ENCODE peak calls at places on chromosomes 2 and 18, in six cellular contexts. One of them, this sample, is unnamed.

GRCh38 chr2:158967731-158968395 is 577 bp upstream of the TANC1 start:
- DNase-seq in mesothelial cell of epicardium: peak
- DNase-seq in stimulated activated CD4-positive, alpha-beta T cell treated with anti-CD3 and anti-CD28 coated beads, Interleukin-1b, Interleukin-23, amount 100 ng/mL, for 24 hours: no peak
- DNase-seq in naive B cell: no peak
- DNase-seq in GM10248: no peak
- DNase-seq in GM06990: no peak
- DNase-seq in this sample: peak

GRCh38 chr2:105129722-105130232 is 91.9 kb downstream of the MRPS9 start:
- DNase-seq in GM06990: peak
- DNase-seq in naive B cell: peak
- DNase-seq in stimulated activated CD4-positive, alpha-beta T cell treated with anti-CD3 and anti-CD28 coated beads, Interleukin-1b, Interleukin-23, amount 100 ng/mL, for 24 hours: no peak
- DNase-seq in GM10248: peak
- DNase-seq in mesothelial cell of epicardium: no peak
- DNase-seq in this sample: no peak

GRCh38 chr2:236858661-236859060 is 227.0 kb upstream of the COPS8 start:
- DNase-seq in naive B cell: no peak
- DNase-seq in GM10248: no peak
- DNase-seq in GM06990: no peak
- DNase-seq in mesothelial cell of epicardium: no peak
- DNase-seq in stimulated activated CD4-positive, alpha-beta T cell treated with anti-CD3 and anti-CD28 coated beads, Interleukin-1b, Interleukin-23, amount 100 ng/mL, for 24 hours: no peak
- DNase-seq in this sample: no peak

GRCh38 chr2:232386490-232386739 is 7.9 kb downstream of the ALPP start:
- DNase-seq in mesothelial cell of epicardium: no peak
- DNase-seq in GM06990: no peak
- DNase-seq in naive B cell: no peak
- DNase-seq in GM10248: no peak
- DNase-seq in stimulated activated CD4-positive, alpha-beta T cell treated with anti-CD3 and anti-CD28 coated beads, Interleukin-1b, Interleukin-23, amount 100 ng/mL, for 24 hours: no peak
- DNase-seq in this sample: no peak

GRCh38 chr18:28019425-28020108 is 157.4 kb downstream of the CDH2 start:
- DNase-seq in stimulated activated CD4-positive, alpha-beta T cell treated with anti-CD3 and anti-CD28 coated beads, Interleukin-1b, Interleukin-23, amount 100 ng/mL, for 24 hours: no peak
- DNase-seq in naive B cell: no peak
- DNase-seq in GM10248: no peak
- DNase-seq in mesothelial cell of epicardium: no peak
- DNase-seq in GM06990: no peak
- DNase-seq in this sample: no peak

GRCh38 chr2:55779459-55780421 is 86.1 kb upstream of the PNPT1 start:
- DNase-seq in GM06990: no peak
- DNase-seq in naive B cell: no peak
- DNase-seq in mesothelial cell of epicardium: no peak
- DNase-seq in GM10248: no peak
- DNase-seq in stimulated activated CD4-positive, alpha-beta T cell treated with anti-CD3 and anti-CD28 coated beads, Interleukin-1b, Interleukin-23, amount 100 ng/mL, for 24 hours: no peak
- DNase-seq in this sample: no peak

GRCh38 chr2:86832334-86833096 is 29.2 kb downstream of the CD8B start:
- DNase-seq in GM06990: no peak
- DNase-seq in mesothelial cell of epicardium: no peak
- DNase-seq in stimulated activated CD4-positive, alpha-beta T cell treated with anti-CD3 and anti-CD28 coated beads, Interleukin-1b, Interleukin-23, amount 100 ng/mL, for 24 hours: no peak
- DNase-seq in naive B cell: no peak
- DNase-seq in GM10248: no peak
- DNase-seq in this sample: no peak

GRCh38 chr2:141386168-141386567 is 744.6 kb downstream of the LRP1B start:
- DNase-seq in stimulated activated CD4-positive, alpha-beta T cell treated with anti-CD3 and anti-CD28 coated beads, Interleukin-1b, Interleukin-23, amount 100 ng/mL, for 24 hours: no peak
- DNase-seq in naive B cell: no peak
- DNase-seq in GM10248: no peak
- DNase-seq in GM06990: no peak
- DNase-seq in mesothelial cell of epicardium: no peak
- DNase-seq in this sample: no peak

GRCh38 chr2:159256159-159256558 is 30.3 kb downstream of the WDSUB1 start:
- DNase-seq in GM06990: no peak
- DNase-seq in stimulated activated CD4-positive, alpha-beta T cell treated with anti-CD3 and anti-CD28 coated beads, Interleukin-1b, Interleukin-23, amount 100 ng/mL, for 24 hours: no peak
- DNase-seq in mesothelial cell of epicardium: no peak
- DNase-seq in GM10248: no peak
- DNase-seq in naive B cell: no peak
- DNase-seq in this sample: no peak

GRCh38 chr18:29184654-29185053 is 1007.7 kb upstream of the CDH2 start:
- DNase-seq in stimulated activated CD4-positive, alpha-beta T cell treated with anti-CD3 and anti-CD28 coated beads, Interleukin-1b, Interleukin-23, amount 100 ng/mL, for 24 hours: no peak
- DNase-seq in naive B cell: no peak
- DNase-seq in mesothelial cell of epicardium: no peak
- DNase-seq in GM06990: no peak
- DNase-seq in GM10248: no peak
- DNase-seq in this sample: no peak

GRCh38 chr2:216142540-216142939 is 33.4 kb downstream of the XRCC5 start:
- DNase-seq in GM10248: peak
- DNase-seq in mesothelial cell of epicardium: no peak
- DNase-seq in stimulated activated CD4-positive, alpha-beta T cell treated with anti-CD3 and anti-CD28 coated beads, Interleukin-1b, Interleukin-23, amount 100 ng/mL, for 24 hours: no peak
- DNase-seq in naive B cell: no peak
- DNase-seq in GM06990: peak
- DNase-seq in this sample: no peak

GRCh38 chr2:74146929-74147728 is 583 bp downstream of the BOLA3 start:
- DNase-seq in GM06990: peak
- DNase-seq in stimulated activated CD4-positive, alpha-beta T cell treated with anti-CD3 and anti-CD28 coated beads, Interleukin-1b, Interleukin-23, amount 100 ng/mL, for 24 hours: no peak
- DNase-seq in mesothelial cell of epicardium: no peak
- DNase-seq in GM10248: no peak
- DNase-seq in naive B cell: no peak
- DNase-seq in this sample: no peak

GRCh38 chr2:205216580-205216979 is 465.7 kb upstream of the NRP2 start:
- DNase-seq in stimulated activated CD4-positive, alpha-beta T cell treated with anti-CD3 and anti-CD28 coated beads, Interleukin-1b, Interleukin-23, amount 100 ng/mL, for 24 hours: no peak
- DNase-seq in mesothelial cell of epicardium: no peak
- DNase-seq in GM06990: no peak
- DNase-seq in GM10248: no peak
- DNase-seq in naive B cell: no peak
- DNase-seq in this sample: no peak

GRCh38 chr2:20992201-20992711 is 51.6 kb downstream of the APOB start:
- DNase-seq in GM10248: no peak
- DNase-seq in stimulated activated CD4-positive, alpha-beta T cell treated with anti-CD3 and anti-CD28 coated beads, Interleukin-1b, Interleukin-23, amount 100 ng/mL, for 24 hours: no peak
- DNase-seq in naive B cell: no peak
- DNase-seq in GM06990: no peak
- DNase-seq in mesothelial cell of epicardium: no peak
- DNase-seq in this sample: no peak

GRCh38 chr2:128237081-128237534 is 81.6 kb downstream of the HS6ST1 start:
- DNase-seq in mesothelial cell of epicardium: no peak
- DNase-seq in GM10248: no peak
- DNase-seq in naive B cell: no peak
- DNase-seq in stimulated activated CD4-positive, alpha-beta T cell treated with anti-CD3 and anti-CD28 coated beads, Interleukin-1b, Interleukin-23, amount 100 ng/mL, for 24 hours: no peak
- DNase-seq in GM06990: no peak
- DNase-seq in this sample: peak

GRCh38 chr2:32355976-32356734 is 668 bp upstream of the BIRC6 start:
- DNase-seq in mesothelial cell of epicardium: no peak
- DNase-seq in naive B cell: no peak
- DNase-seq in stimulated activated CD4-positive, alpha-beta T cell treated with anti-CD3 and anti-CD28 coated beads, Interleukin-1b, Interleukin-23, amount 100 ng/mL, for 24 hours: no peak
- DNase-seq in GM06990: no peak
- DNase-seq in GM10248: no peak
- DNase-seq in this sample: no peak

GRCh38 chr2:222319576-222320440 is 21.0 kb upstream of the PAX3 start:
- DNase-seq in GM06990: peak
- DNase-seq in mesothelial cell of epicardium: no peak
- DNase-seq in naive B cell: no peak
- DNase-seq in GM10248: peak
- DNase-seq in stimulated activated CD4-positive, alpha-beta T cell treated with anti-CD3 and anti-CD28 coated beads, Interleukin-1b, Interleukin-23, amount 100 ng/mL, for 24 hours: no peak
- DNase-seq in this sample: peak

GRCh38 chr18:40041951-40042350 is 1913.1 kb upstream of the PIK3C3 start:
- DNase-seq in GM10248: no peak
- DNase-seq in stimulated activated CD4-positive, alpha-beta T cell treated with anti-CD3 and anti-CD28 coated beads, Interleukin-1b, Interleukin-23, amount 100 ng/mL, for 24 hours: no peak
- DNase-seq in naive B cell: no peak
- DNase-seq in mesothelial cell of epicardium: no peak
- DNase-seq in GM06990: no peak
- DNase-seq in this sample: peak

GRCh38 chr2:187594801-187595200 is 40.6 kb upstream of the TFPI start:
- DNase-seq in naive B cell: no peak
- DNase-seq in stimulated activated CD4-positive, alpha-beta T cell treated with anti-CD3 and anti-CD28 coated beads, Interleukin-1b, Interleukin-23, amount 100 ng/mL, for 24 hours: no peak
- DNase-seq in mesothelial cell of epicardium: no peak
- DNase-seq in GM06990: no peak
- DNase-seq in GM10248: no peak
- DNase-seq in this sample: no peak

GRCh38 chr2:59032469-59032868 is 791.3 kb upstream of the FANCL start:
- DNase-seq in GM10248: no peak
- DNase-seq in naive B cell: no peak
- DNase-seq in stimulated activated CD4-positive, alpha-beta T cell treated with anti-CD3 and anti-CD28 coated beads, Interleukin-1b, Interleukin-23, amount 100 ng/mL, for 24 hours: no peak
- DNase-seq in GM06990: no peak
- DNase-seq in mesothelial cell of epicardium: no peak
- DNase-seq in this sample: no peak

GRCh38 chr18:51603551-51603950 is 406.1 kb upstream of the MEX3C start:
- DNase-seq in GM06990: no peak
- DNase-seq in GM10248: no peak
- DNase-seq in stimulated activated CD4-positive, alpha-beta T cell treated with anti-CD3 and anti-CD28 coated beads, Interleukin-1b, Interleukin-23, amount 100 ng/mL, for 24 hours: no peak
- DNase-seq in naive B cell: no peak
- DNase-seq in mesothelial cell of epicardium: no peak
- DNase-seq in this sample: no peak

GRCh38 chr18:49845629-49846252 is 32.4 kb upstream of the ACAA2 start:
- DNase-seq in stimulated activated CD4-positive, alpha-beta T cell treated with anti-CD3 and anti-CD28 coated beads, Interleukin-1b, Interleukin-23, amount 100 ng/mL, for 24 hours: no peak
- DNase-seq in GM10248: no peak
- DNase-seq in naive B cell: no peak
- DNase-seq in mesothelial cell of epicardium: no peak
- DNase-seq in GM06990: no peak
- DNase-seq in this sample: no peak

GRCh38 chr2:118808429-118808809 is 39.0 kb downstream of the EN1 start:
- DNase-seq in GM06990: no peak
- DNase-seq in naive B cell: no peak
- DNase-seq in GM10248: no peak
- DNase-seq in stimulated activated CD4-positive, alpha-beta T cell treated with anti-CD3 and anti-CD28 coated beads, Interleukin-1b, Interleukin-23, amount 100 ng/mL, for 24 hours: no peak
- DNase-seq in mesothelial cell of epicardium: no peak
- DNase-seq in this sample: no peak

GRCh38 chr18:22346968-22347611 is 70.6 kb downstream of the CTAGE1 start:
- DNase-seq in GM06990: no peak
- DNase-seq in stimulated activated CD4-positive, alpha-beta T cell treated with anti-CD3 and anti-CD28 coated beads, Interleukin-1b, Interleukin-23, amount 100 ng/mL, for 24 hours: no peak
- DNase-seq in naive B cell: no peak
- DNase-seq in GM10248: no peak
- DNase-seq in mesothelial cell of epicardium: no peak
- DNase-seq in this sample: no peak

GRCh38 chr2:128314026-128314347 is 4.7 kb downstream of the HS6ST1 start:
- DNase-seq in GM06990: no peak
- DNase-seq in naive B cell: no peak
- DNase-seq in GM10248: no peak
- DNase-seq in mesothelial cell of epicardium: no peak
- DNase-seq in stimulated activated CD4-positive, alpha-beta T cell treated with anti-CD3 and anti-CD28 coated beads, Interleukin-1b, Interleukin-23, amount 100 ng/mL, for 24 hours: no peak
- DNase-seq in this sample: no peak

GRCh38 chr2:20563251-20563650 is 87.6 kb downstream of the HS1BP3 start:
- DNase-seq in GM10248: no peak
- DNase-seq in naive B cell: no peak
- DNase-seq in mesothelial cell of epicardium: no peak
- DNase-seq in stimulated activated CD4-positive, alpha-beta T cell treated with anti-CD3 and anti-CD28 coated beads, Interleukin-1b, Interleukin-23, amount 100 ng/mL, for 24 hours: no peak
- DNase-seq in GM06990: no peak
- DNase-seq in this sample: no peak

GRCh38 chr2:98308532-98308931 is 37.7 kb upstream of the CNGA3 start:
- DNase-seq in naive B cell: no peak
- DNase-seq in GM06990: no peak
- DNase-seq in stimulated activated CD4-positive, alpha-beta T cell treated with anti-CD3 and anti-CD28 coated beads, Interleukin-1b, Interleukin-23, amount 100 ng/mL, for 24 hours: no peak
- DNase-seq in mesothelial cell of epicardium: no peak
- DNase-seq in GM10248: no peak
- DNase-seq in this sample: no peak

GRCh38 chr2:215619989-215620388 is 184.1 kb upstream of the FN1 start:
- DNase-seq in stimulated activated CD4-positive, alpha-beta T cell treated with anti-CD3 and anti-CD28 coated beads, Interleukin-1b, Interleukin-23, amount 100 ng/mL, for 24 hours: no peak
- DNase-seq in mesothelial cell of epicardium: no peak
- DNase-seq in naive B cell: no peak
- DNase-seq in GM10248: no peak
- DNase-seq in GM06990: no peak
- DNase-seq in this sample: no peak

GRCh38 chr2:233542507-233542906 is 24.1 kb downstream of the USP40 start:
- DNase-seq in mesothelial cell of epicardium: no peak
- DNase-seq in naive B cell: no peak
- DNase-seq in GM10248: no peak
- DNase-seq in stimulated activated CD4-positive, alpha-beta T cell treated with anti-CD3 and anti-CD28 coated beads, Interleukin-1b, Interleukin-23, amount 100 ng/mL, for 24 hours: no peak
- DNase-seq in GM06990: no peak
- DNase-seq in this sample: no peak

GRCh38 chr2:46985512-46985911 is 69.9 kb upstream of the MCFD2 start:
- DNase-seq in mesothelial cell of epicardium: no peak
- DNase-seq in stimulated activated CD4-positive, alpha-beta T cell treated with anti-CD3 and anti-CD28 coated beads, Interleukin-1b, Interleukin-23, amount 100 ng/mL, for 24 hours: no peak
- DNase-seq in GM10248: no peak
- DNase-seq in naive B cell: no peak
- DNase-seq in GM06990: no peak
- DNase-seq in this sample: no peak

GRCh38 chr18:35510071-35511010 is 12.6 kb upstream of the INO80C start:
- DNase-seq in naive B cell: no peak
- DNase-seq in mesothelial cell of epicardium: no peak
- DNase-seq in stimulated activated CD4-positive, alpha-beta T cell treated with anti-CD3 and anti-CD28 coated beads, Interleukin-1b, Interleukin-23, amount 100 ng/mL, for 24 hours: no peak
- DNase-seq in GM06990: no peak
- DNase-seq in GM10248: no peak
- DNase-seq in this sample: no peak

GRCh38 chr2:95385570-95385984 is 16.9 kb upstream of the FAHD2A start:
- DNase-seq in GM10248: no peak
- DNase-seq in GM06990: no peak
- DNase-seq in stimulated activated CD4-positive, alpha-beta T cell treated with anti-CD3 and anti-CD28 coated beads, Interleukin-1b, Interleukin-23, amount 100 ng/mL, for 24 hours: no peak
- DNase-seq in mesothelial cell of epicardium: no peak
- DNase-seq in naive B cell: no peak
- DNase-seq in this sample: no peak

This sample was measured in cerebellum.